ENCODE peak calls at places on chromosomes 11 and 22, in nine cellular contexts. One of them, this sample, is unnamed. For H3K27me3, the result is how much of the 10 kb centered on the place peaks cover.

GRCh38 chr11:40337118-40337517 is 1122.3 kb downstream of the LRRC4C start:
- DNase-seq in K562: no peak
- DNase-seq in pancreas: no peak
- DNase-seq in keratinocyte: no peak
- DNase-seq in spleen: no peak
- DNase-seq in aorta: no peak
- DNase-seq in heart left ventricle: no peak
- DNase-seq in cardiac muscle cell: peak
- DNase-seq in prostate gland: no peak
- DNase-seq in this sample: no peak

GRCh38 chr22:26474687-26475086 is 8.9 kb downstream of the HPS4 start:
- DNase-seq in K562: no peak
- DNase-seq in pancreas: no peak
- DNase-seq in keratinocyte: no peak
- DNase-seq in spleen: no peak
- DNase-seq in aorta: no peak
- DNase-seq in heart left ventricle: no peak
- DNase-seq in cardiac muscle cell: no peak
- DNase-seq in prostate gland: no peak
- DNase-seq in this sample: no peak

GRCh38 chr11:45646275-45646970 is 19.0 kb downstream of the CHST1 start:
- DNase-seq in K562: no peak
- DNase-seq in pancreas: peak
- DNase-seq in keratinocyte: no peak
- DNase-seq in spleen: peak
- DNase-seq in aorta: no peak
- DNase-seq in heart left ventricle: no peak
- DNase-seq in cardiac muscle cell: peak
- DNase-seq in prostate gland: no peak
- DNase-seq in this sample: no peak

GRCh38 chr22:42868751-42869251 is 11.7 kb upstream of the ARFGAP3 start:
- DNase-seq in K562: no peak
- DNase-seq in pancreas: peak
- DNase-seq in keratinocyte: no peak
- DNase-seq in spleen: no peak
- DNase-seq in aorta: peak
- DNase-seq in heart left ventricle: peak
- DNase-seq in cardiac muscle cell: peak
- DNase-seq in prostate gland: peak
- DNase-seq in this sample: no peak

GRCh38 chr11:68751331-68751856 is at the start of gene TESMIN:
- DNase-seq in K562: peak
- DNase-seq in pancreas: peak
- DNase-seq in keratinocyte: peak
- DNase-seq in spleen: peak
- DNase-seq in aorta: peak
- DNase-seq in heart left ventricle: peak
- DNase-seq in cardiac muscle cell: peak
- DNase-seq in prostate gland: peak
- DNase-seq in this sample: peak

GRCh38 chr11:18383388-18384156 is 10.8 kb upstream of the LDHA start:
- DNase-seq in K562: peak
- DNase-seq in pancreas: no peak
- DNase-seq in keratinocyte: peak
- DNase-seq in spleen: peak
- DNase-seq in aorta: peak
- DNase-seq in heart left ventricle: peak
- DNase-seq in cardiac muscle cell: peak
- DNase-seq in prostate gland: peak
- DNase-seq in this sample: peak

GRCh38 chr11:2742611-2743426 is 43.0 kb upstream of the KCNQ1OT1 start:
- DNase-seq in K562: no peak
- DNase-seq in pancreas: peak
- DNase-seq in keratinocyte: no peak
- DNase-seq in spleen: peak
- DNase-seq in aorta: peak
- DNase-seq in heart left ventricle: no peak
- DNase-seq in cardiac muscle cell: no peak
- DNase-seq in prostate gland: no peak
- DNase-seq in this sample: no peak

GRCh38 chr22:41524283-41524682 is 20.0 kb downstream of the POLR3H start:
- DNase-seq in K562: no peak
- DNase-seq in pancreas: peak
- DNase-seq in keratinocyte: no peak
- DNase-seq in spleen: no peak
- DNase-seq in aorta: peak
- DNase-seq in heart left ventricle: peak
- DNase-seq in cardiac muscle cell: peak
- DNase-seq in prostate gland: peak
- DNase-seq in this sample: no peak

GRCh38 chr11:111372538-111372937 is 6.5 kb downstream of the POU2AF1 start:
- DNase-seq in K562: no peak
- DNase-seq in pancreas: no peak
- DNase-seq in keratinocyte: no peak
- DNase-seq in spleen: no peak
- DNase-seq in aorta: no peak
- DNase-seq in heart left ventricle: no peak
- DNase-seq in cardiac muscle cell: no peak
- DNase-seq in prostate gland: no peak
- DNase-seq in this sample: no peak

GRCh38 chr11:75814369-75814685 is 683 bp upstream of the UVRAG start:
- DNase-seq in K562: no peak
- DNase-seq in pancreas: no peak
- DNase-seq in keratinocyte: peak
- DNase-seq in spleen: no peak
- DNase-seq in aorta: no peak
- DNase-seq in heart left ventricle: no peak
- DNase-seq in cardiac muscle cell: no peak
- DNase-seq in prostate gland: no peak
- DNase-seq in this sample: no peak

GRCh38 chr22:28017558-28017820 is 98.4 kb upstream of the PITPNB start:
- DNase-seq in K562: no peak
- DNase-seq in pancreas: no peak
- DNase-seq in keratinocyte: no peak
- DNase-seq in spleen: no peak
- DNase-seq in aorta: no peak
- DNase-seq in heart left ventricle: no peak
- DNase-seq in cardiac muscle cell: no peak
- DNase-seq in prostate gland: no peak
- DNase-seq in this sample: no peak

GRCh38 chr11:115080923-115081322 is 402.6 kb downstream of the NXPE2 start:
- DNase-seq in K562: no peak
- DNase-seq in pancreas: no peak
- DNase-seq in keratinocyte: no peak
- DNase-seq in spleen: no peak
- DNase-seq in aorta: no peak
- DNase-seq in heart left ventricle: no peak
- DNase-seq in cardiac muscle cell: no peak
- DNase-seq in prostate gland: no peak
- DNase-seq in this sample: no peak

GRCh38 chr11:115083129-115083823 is 404.9 kb downstream of the NXPE2 start:
- DNase-seq in K562: no peak
- DNase-seq in pancreas: no peak
- DNase-seq in keratinocyte: no peak
- DNase-seq in spleen: no peak
- DNase-seq in aorta: no peak
- DNase-seq in heart left ventricle: no peak
- DNase-seq in cardiac muscle cell: no peak
- DNase-seq in prostate gland: no peak
- DNase-seq in this sample: no peak

GRCh38 chr11:115081972-115082371 is 403.6 kb downstream of the NXPE2 start:
- DNase-seq in K562: no peak
- DNase-seq in pancreas: no peak
- DNase-seq in keratinocyte: no peak
- DNase-seq in spleen: no peak
- DNase-seq in aorta: no peak
- DNase-seq in heart left ventricle: no peak
- DNase-seq in cardiac muscle cell: no peak
- DNase-seq in prostate gland: no peak
- DNase-seq in this sample: no peak

GRCh38 chr11:115075340-115075739 is 397.0 kb downstream of the NXPE2 start:
- DNase-seq in K562: no peak
- DNase-seq in pancreas: no peak
- DNase-seq in keratinocyte: no peak
- DNase-seq in spleen: no peak
- DNase-seq in aorta: no peak
- DNase-seq in heart left ventricle: no peak
- DNase-seq in cardiac muscle cell: no peak
- DNase-seq in prostate gland: no peak
- DNase-seq in this sample: no peak

DNA sequence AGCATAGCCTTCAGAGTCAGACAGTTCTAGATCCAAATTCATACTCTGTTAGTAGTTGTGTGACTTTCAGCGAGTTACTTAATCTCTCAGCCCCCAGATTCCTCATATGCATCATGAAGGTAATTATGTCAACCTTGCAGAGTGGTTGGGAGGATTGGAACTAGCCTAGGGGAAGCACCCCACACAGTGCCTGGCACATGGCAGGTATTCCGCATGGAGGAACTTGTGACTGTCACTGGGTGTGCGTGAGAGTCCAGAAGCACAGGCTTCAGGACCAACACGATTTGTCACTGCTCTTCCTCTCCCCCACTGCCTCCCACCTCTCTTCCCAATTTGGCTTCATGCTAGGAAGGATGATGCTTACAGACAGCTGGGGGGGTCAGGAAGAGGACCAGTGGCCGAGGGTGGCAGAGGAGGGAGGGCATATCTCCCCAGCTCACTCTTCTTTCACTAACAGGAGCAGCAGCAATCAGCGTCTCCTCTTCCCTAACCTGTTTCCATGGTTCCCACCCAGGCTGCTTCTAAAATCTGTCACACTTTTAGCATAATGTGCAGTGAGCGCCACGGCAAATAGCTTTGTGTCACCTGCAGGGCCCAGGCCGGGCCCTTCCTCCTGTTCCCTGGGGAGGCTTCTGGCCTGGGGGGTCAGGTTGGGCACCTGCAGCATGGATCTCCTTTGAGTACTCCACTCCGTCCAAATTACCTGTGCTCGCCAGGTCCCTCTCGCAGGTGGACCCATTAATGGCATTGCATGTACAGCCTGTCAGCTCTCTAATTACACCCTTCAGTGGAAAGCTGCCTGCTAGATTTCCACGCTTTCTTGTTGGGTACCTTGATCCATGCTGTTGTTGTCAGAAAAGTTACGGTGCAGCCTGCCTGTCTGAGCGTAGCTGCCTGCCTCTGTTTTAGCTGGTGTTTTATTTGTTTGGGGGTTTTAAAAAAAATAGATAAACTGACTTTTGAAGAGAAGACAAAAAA is 400.4 kb downstream of the NXPE2 start:
- DNase-seq in K562: no peak
- DNase-seq in pancreas: no peak
- DNase-seq in keratinocyte: no peak
- DNase-seq in spleen: no peak
- DNase-seq in aorta: no peak
- DNase-seq in heart left ventricle: no peak
- DNase-seq in cardiac muscle cell: no peak
- DNase-seq in prostate gland: no peak
- DNase-seq in this sample: no peak
- H3K27me3 ChIP-seq in K562: under half
- H3K27me3 ChIP-seq in pancreas: under half
- H3K27me3 ChIP-seq in keratinocyte: under half
- H3K27me3 ChIP-seq in spleen: under half
- H3K27me3 ChIP-seq in aorta: under half
- H3K27me3 ChIP-seq in heart left ventricle: under half
- H3K27me3 ChIP-seq in cardiac muscle cell: under half
- H3K27me3 ChIP-seq in prostate gland: under half
- H3K27me3 ChIP-seq in this sample: under half

DNA sequence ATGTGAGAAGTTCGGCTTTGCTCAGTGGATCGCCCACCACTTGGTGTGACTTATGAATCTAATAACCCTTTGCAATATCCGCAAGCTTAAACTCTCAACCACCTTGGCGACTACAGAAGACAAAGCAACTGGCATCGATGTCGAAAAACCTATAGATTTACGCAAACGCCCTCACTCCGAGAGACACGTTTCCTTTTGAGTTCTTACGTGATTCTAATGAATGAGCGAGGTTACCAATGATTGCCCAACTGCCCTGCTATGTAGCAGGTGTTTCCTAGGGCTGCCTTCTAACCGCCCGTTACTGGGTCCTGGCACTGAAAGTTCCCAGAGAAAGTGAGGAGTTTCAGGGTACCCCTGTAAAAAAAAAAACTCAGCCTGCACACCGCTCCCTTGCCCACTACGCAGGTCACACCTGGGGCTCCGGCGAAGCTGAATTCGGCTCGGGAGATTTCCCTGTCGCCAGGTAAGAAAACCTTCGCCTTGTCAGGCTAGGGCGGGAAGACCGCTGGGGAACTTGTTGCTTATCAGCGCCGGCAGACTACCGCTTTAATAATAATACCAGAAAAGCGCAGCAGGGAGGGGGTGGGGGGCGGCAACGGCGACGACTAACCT is 21.4 kb upstream of the BDNF start:
- DNase-seq in K562: no peak
- DNase-seq in pancreas: no peak
- DNase-seq in keratinocyte: no peak
- DNase-seq in spleen: no peak
- DNase-seq in aorta: no peak
- DNase-seq in heart left ventricle: no peak
- DNase-seq in cardiac muscle cell: no peak
- DNase-seq in prostate gland: no peak
- DNase-seq in this sample: no peak
- H3K27me3 ChIP-seq in K562: under half
- H3K27me3 ChIP-seq in pancreas: under half
- H3K27me3 ChIP-seq in keratinocyte: half or more
- H3K27me3 ChIP-seq in spleen: half or more
- H3K27me3 ChIP-seq in aorta: under half
- H3K27me3 ChIP-seq in heart left ventricle: under half
- H3K27me3 ChIP-seq in cardiac muscle cell: half or more
- H3K27me3 ChIP-seq in prostate gland: under half
- H3K27me3 ChIP-seq in this sample: under half

DNA sequence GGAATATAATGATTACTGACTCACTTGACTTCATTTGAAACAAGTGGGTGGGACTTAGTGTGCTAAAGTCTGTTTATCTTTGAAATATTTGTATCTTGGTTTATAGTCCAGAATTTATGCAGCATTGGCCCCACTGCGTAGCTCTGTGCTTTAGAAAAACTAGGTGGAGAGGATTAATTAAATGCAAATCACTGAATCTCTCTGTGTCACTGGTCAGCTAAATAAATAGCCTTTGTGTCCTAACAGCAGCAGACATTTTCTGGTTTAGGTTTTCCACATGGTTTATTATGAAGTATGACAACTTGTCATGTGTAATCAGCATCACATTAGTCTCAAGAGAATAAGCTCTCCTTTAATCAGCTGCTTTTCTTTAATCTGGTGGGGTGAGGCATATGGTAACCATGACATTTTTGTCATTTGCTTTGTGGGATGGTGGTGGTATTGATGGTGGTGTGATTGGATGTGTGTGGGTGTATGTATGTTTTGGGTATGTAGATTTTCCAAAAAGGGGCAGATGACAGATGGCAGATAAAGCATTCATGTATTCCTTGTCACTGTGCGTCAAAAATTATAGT is 33.9 kb downstream of the BCL2L13 start:
- DNase-seq in K562: no peak
- DNase-seq in pancreas: no peak
- DNase-seq in keratinocyte: no peak
- DNase-seq in spleen: no peak
- DNase-seq in aorta: no peak
- DNase-seq in heart left ventricle: no peak
- DNase-seq in cardiac muscle cell: no peak
- DNase-seq in prostate gland: no peak
- DNase-seq in this sample: peak
- H3K27me3 ChIP-seq in K562: under half
- H3K27me3 ChIP-seq in pancreas: under half
- H3K27me3 ChIP-seq in keratinocyte: under half
- H3K27me3 ChIP-seq in spleen: under half
- H3K27me3 ChIP-seq in aorta: under half
- H3K27me3 ChIP-seq in heart left ventricle: under half
- H3K27me3 ChIP-seq in cardiac muscle cell: under half
- H3K27me3 ChIP-seq in prostate gland: under half
- H3K27me3 ChIP-seq in this sample: under half

GRCh38 chr11:114053406-114053805 is 6.1 kb upstream of the ZBTB16 start:
- DNase-seq in K562: no peak
- DNase-seq in pancreas: no peak
- DNase-seq in keratinocyte: no peak
- DNase-seq in spleen: no peak
- DNase-seq in aorta: no peak
- DNase-seq in heart left ventricle: no peak
- DNase-seq in cardiac muscle cell: peak
- DNase-seq in prostate gland: no peak
- DNase-seq in this sample: no peak
- H3K27me3 ChIP-seq in K562: under half
- H3K27me3 ChIP-seq in pancreas: under half
- H3K27me3 ChIP-seq in keratinocyte: under half
- H3K27me3 ChIP-seq in spleen: under half
- H3K27me3 ChIP-seq in aorta: under half
- H3K27me3 ChIP-seq in heart left ventricle: under half
- H3K27me3 ChIP-seq in cardiac muscle cell: half or more
- H3K27me3 ChIP-seq in prostate gland: under half
- H3K27me3 ChIP-seq in this sample: under half

This sample was measured in BE2C.